ENCODE peak calls at places on chromosomes 6 and 20, in nine cellular contexts. B is NCI-H2171; E is cardiac fibroblast; P is NCI-H774; W is stimulated activated CD4-positive, alpha-beta T cell treated with anti-CD3 and anti-CD28 coated beads, TNF-alpha, amount 100 ng/mL, for 4 hours; M is foreskin keratinocyte; R is A172; N is right cardiac atrium; S is NCI-H1105 treated with DMSO at 0.1 percent for 48 hours. H is an unnamed sample.
A peak's percentile ranks its signal among the peaks of the same experiment; 100 is the strongest.

GRCh38 chr20:51327251-51327841 is 215.2 kb downstream of the NFATC2 start:
- DNase-seq in B (no peak), E (peak; percentile 53), P (no peak), W (no peak), M (peak; percentile 75), R (no peak), N (no peak), S (no peak), H (peak; percentile 93)

GRCh38 chr6:161137839-161138544 is 135.9 kb downstream of the AGPAT4 start:
- DNase-seq in B (no peak), E (no peak), P (no peak), W (no peak), M (peak; percentile 94), R (peak; percentile 16), N (no peak), S (no peak), H (peak; percentile 23)

GRCh38 chr6:107936162-107936909 is 21.7 kb downstream of the SEC63 start:
- DNase-seq in B (no peak), E (no peak), P (no peak), W (no peak), M (no peak), R (no peak), N (no peak), S (no peak), H (no peak)

GRCh38 chr6:128208851-128209580 is 308.2 kb upstream of the THEMIS start:
- DNase-seq in B (no peak), E (peak; percentile 37), P (no peak), W (no peak), M (peak; percentile 64), R (peak; percentile 34), N (no peak), S (no peak), H (peak; percentile 30)

GRCh38 chr6:112307707-112308106 is 39.4 kb upstream of the RFPL4B start:
- DNase-seq in B (no peak), E (no peak), P (no peak), W (no peak), M (no peak), R (no peak), N (no peak), S (no peak), H (no peak)

GRCh38 chr6:53168516-53169257 is 20.0 kb upstream of the GCM1 start:
- DNase-seq in B (no peak), E (peak; percentile 50), P (no peak), W (no peak), M (peak; percentile 73), R (peak; percentile 45), N (no peak), S (no peak), H (no peak)

GRCh38 chr20:43925215-43925614 is 10.6 kb downstream of the TOX2 start:
- DNase-seq in B (no peak), E (no peak), P (no peak), W (peak; percentile 63), M (no peak), R (no peak), N (no peak), S (no peak), H (no peak)

GRCh38 chr6:149545258-149545753 is 537 bp downstream of the PPIL4 start:
- DNase-seq in B (no peak), E (peak; percentile 86), P (no peak), W (peak; percentile 38), M (peak; percentile 54), R (peak; percentile 29), N (peak; percentile 65), S (peak; percentile 27), H (peak; percentile 77)

GRCh38 chr6:99305021-99305554 is 44.4 kb downstream of the FAXC start:
- DNase-seq in B (peak; percentile 8), E (no peak), P (no peak), W (no peak), M (no peak), R (no peak), N (no peak), S (no peak), H (no peak)

GRCh38 chr6:166825553-166826145 is 130.7 kb downstream of the RNASET2 start:
- DNase-seq in B (no peak), E (peak; percentile 13), P (no peak), W (no peak), M (peak; percentile 40), R (peak; percentile 66), N (no peak), S (no peak), H (no peak)

GRCh38 chr20:58131581-58132142 is 96.8 kb downstream of the ANKRD60 start:
- DNase-seq in B (no peak), E (peak; percentile 64), P (no peak), W (no peak), M (peak; percentile 64), R (peak; percentile 87), N (no peak), S (peak; percentile 51), H (peak; percentile 84)

GRCh38 chr6:63351995-63352586 is 32.3 kb upstream of the LGSN start:
- DNase-seq in B (no peak), E (peak; percentile 80), P (no peak), W (no peak), M (peak; percentile 51), R (peak; percentile 47), N (no peak), S (peak; percentile 21), H (peak; percentile 80)

GRCh38 chr6:70221025-70221714 is 81.7 kb downstream of the COL9A1 start:
- DNase-seq in B (peak; percentile 21), E (peak; percentile 44), P (peak; percentile 46), W (no peak), M (peak; percentile 8), R (peak; percentile 8), N (no peak), S (peak; percentile 47), H (peak; percentile 14)

GRCh38 chr6:101001012-101001411 is 119.9 kb upstream of the ASCC3 start:
- DNase-seq in B (no peak), E (no peak), P (no peak), W (no peak), M (no peak), R (no peak), N (no peak), S (no peak), H (no peak)

GRCh38 chr20:15638781-15639180 is 934.5 kb downstream of the KIF16B start:
- DNase-seq in B (no peak), E (no peak), P (no peak), W (no peak), M (no peak), R (no peak), N (no peak), S (no peak), H (no peak)

GRCh38 chr20:60131375-60131774 is 173.2 kb downstream of the CDH26 start:
- DNase-seq in B (no peak), E (no peak), P (no peak), W (no peak), M (no peak), R (no peak), N (no peak), S (no peak), H (no peak)

GRCh38 chr6:29751480-29751879 is 28.2 kb downstream of the HLA-F start:
- DNase-seq in B (no peak), E (no peak), P (no peak), W (no peak), M (no peak), R (no peak), N (no peak), S (no peak), H (no peak)

GRCh38 chr6:133701633-133702331 is 187.1 kb upstream of the TCF21 start:
- DNase-seq in B (no peak), E (peak; percentile 59), P (no peak), W (no peak), M (no peak), R (no peak), N (peak; percentile 82), S (no peak), H (peak; percentile 72)